ENCODE peak calls at places on chromosomes 6 and 20, in six cellular contexts. Q is cardiac muscle cell, S is psoas muscle, Z is gastrocnemius medialis, J is SK-N-SH, M is left ventricle myocardium inferior. E is an unnamed sample.
A peak's percentile ranks its signal among the peaks of the same experiment; 100 is the strongest.

GRCh38 chr6:15948930-15949900 is 179.7 kb upstream of the MYLIP start:
- DNase-seq in Q (peak; percentile 60), S (no peak), Z (no peak), J (peak; percentile 15), M (no peak), E (no peak)

GRCh38 chr6:168355716-168356522 is 36.3 kb upstream of the DACT2 start:
- DNase-seq in Q (peak; percentile 67), S (peak; percentile 61), Z (no peak), J (peak; percentile 92), M (peak; percentile 56), E (no peak)

GRCh38 chr20:33465536-33466302 is 22.2 kb upstream of the SNTA1 start:
- DNase-seq in Q (no peak), S (no peak), Z (no peak), J (no peak), M (no peak), E (no peak)

GRCh38 chr20:53943522-53944291 is 126.7 kb downstream of the BCAS1 start:
- DNase-seq in Q (peak; percentile 57), S (no peak), Z (no peak), J (peak; percentile 68), M (no peak), E (no peak)

GRCh38 chr6:28553986-28554881 is 28.6 kb downstream of the GPX5 start:
- DNase-seq in Q (no peak), S (no peak), Z (no peak), J (no peak), M (no peak), E (no peak)

GRCh38 chr6:156146891-156147290 is 630.3 kb upstream of the ARID1B start:
- DNase-seq in Q (no peak), S (no peak), Z (no peak), J (no peak), M (no peak), E (no peak)

GRCh38 chr6:68892432-68892831 is 257.4 kb downstream of the ADGRB3 start:
- DNase-seq in Q (no peak), S (no peak), Z (no peak), J (no peak), M (no peak), E (no peak)

GRCh38 chr20:40868568-40869223 is 159.9 kb upstream of the TOP1 start:
- DNase-seq in Q (no peak), S (peak; percentile 23), Z (peak; percentile 16), J (no peak), M (no peak), E (peak; percentile 7)

GRCh38 chr6:143540192-143540591 is 28.7 kb upstream of the FUCA2 start:
- DNase-seq in Q (no peak), S (no peak), Z (no peak), J (no peak), M (no peak), E (no peak)

GRCh38 chr6:143538374-143538773 is 26.9 kb upstream of the FUCA2 start:
- DNase-seq in Q (no peak), S (no peak), Z (no peak), J (no peak), M (no peak), E (no peak)

GRCh38 chr6:143539723-143540122 is 28.2 kb upstream of the FUCA2 start:
- DNase-seq in Q (no peak), S (no peak), Z (no peak), J (no peak), M (no peak), E (no peak)

GRCh38 chr6:143536866-143537691 is 25.6 kb upstream of the FUCA2 start:
- DNase-seq in Q (peak; percentile 69), S (peak; percentile 52), Z (peak; percentile 16), J (peak; percentile 83), M (peak; percentile 60), E (peak; percentile 33)

DNA sequence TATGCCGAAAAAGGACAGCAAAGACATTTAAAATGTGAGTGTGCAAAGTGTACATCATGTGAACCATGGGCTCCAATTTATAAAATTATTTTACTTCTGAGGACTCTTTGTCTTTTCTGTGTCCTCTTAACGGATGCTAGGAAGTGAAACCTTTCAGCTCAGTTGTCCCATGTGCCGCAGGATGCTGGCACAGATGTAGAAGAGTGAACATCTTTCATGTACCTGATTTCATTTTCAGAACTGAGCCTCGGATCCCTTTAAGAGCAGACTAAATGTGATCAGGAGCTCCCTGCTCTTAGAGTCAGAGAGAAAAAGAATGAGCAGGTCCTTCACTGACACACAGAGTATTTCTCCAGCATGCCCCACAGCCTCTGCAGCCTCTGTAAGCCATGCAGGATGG is 27.6 kb upstream of the FUCA2 start:
- DNase-seq in Q (no peak), S (no peak), Z (no peak), J (no peak), M (no peak), E (no peak)
- H3K4me3 ChIP-seq in Q (no peak overlapping the region), S (no peak overlapping the region), Z (no peak overlapping the region), J (no peak overlapping the region), M (no peak overlapping the region), E (no peak overlapping the region)

DNA sequence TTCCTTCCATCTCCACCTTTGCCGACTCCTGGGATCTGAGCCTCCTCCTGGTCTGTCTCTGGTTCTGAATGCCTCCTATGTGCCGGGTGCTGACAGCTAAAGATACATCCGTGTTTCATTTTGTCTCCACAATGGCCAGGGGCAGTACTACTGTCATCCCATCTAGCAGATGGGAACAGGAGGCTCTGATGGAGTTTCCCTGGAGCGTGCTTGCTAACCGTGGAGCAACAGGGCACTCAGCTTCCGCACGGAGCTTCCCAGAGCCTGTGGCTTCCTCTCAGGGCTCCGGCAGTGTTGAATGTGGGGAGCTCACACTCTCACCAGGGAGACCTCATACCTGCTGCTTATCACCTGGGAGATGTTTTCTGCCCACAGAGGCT is 11.9 kb upstream of the NPBWR2 start:
- DNase-seq in Q (no peak), S (no peak), Z (no peak), J (peak; percentile 30), M (no peak), E (no peak)
- TF ChIP-seq CTCF in Q (no peak), S (no peak), Z (no peak), J (no peak), M (no peak), E (no peak)

GRCh38 chr6:39195792-39196385 is 33.4 kb downstream of the KCNK5 start:
- DNase-seq in Q (no peak), S (no peak), Z (no peak), J (no peak), M (no peak), E (no peak)
- H3K27ac ChIP-seq in Q (no peak overlapping the region), S (no peak overlapping the region), Z (no peak overlapping the region), J (no peak overlapping the region), M (no peak overlapping the region), E (peak overlapping the region; percentile 44)

GRCh38 chr6:11325431-11325830 is 93.0 kb upstream of the NEDD9 start:
- DNase-seq in Q (no peak), S (no peak), Z (no peak), J (no peak), M (no peak), E (no peak)
- H3K4me3 ChIP-seq in Q (no peak overlapping the region), S (no peak overlapping the region), Z (no peak overlapping the region), J (no peak overlapping the region), M (no peak overlapping the region), E (no peak overlapping the region)

GRCh38 chr20:20461526-20461925 is 93.6 kb downstream of the INSM1 start:
- DNase-seq in Q (no peak), S (no peak), Z (no peak), J (no peak), M (no peak), E (no peak)

GRCh38 chr20:20462185-20462584 is 94.3 kb downstream of the INSM1 start:
- DNase-seq in Q (no peak), S (no peak), Z (no peak), J (no peak), M (no peak), E (no peak)

GRCh38 chr20:20466341-20466879 is 98.5 kb downstream of the INSM1 start:
- DNase-seq in Q (no peak), S (peak; percentile 21), Z (no peak), J (no peak), M (no peak), E (no peak)

GRCh38 chr20:20463933-20464374 is 96.0 kb downstream of the INSM1 start:
- DNase-seq in Q (no peak), S (no peak), Z (no peak), J (no peak), M (no peak), E (no peak)

DNA sequence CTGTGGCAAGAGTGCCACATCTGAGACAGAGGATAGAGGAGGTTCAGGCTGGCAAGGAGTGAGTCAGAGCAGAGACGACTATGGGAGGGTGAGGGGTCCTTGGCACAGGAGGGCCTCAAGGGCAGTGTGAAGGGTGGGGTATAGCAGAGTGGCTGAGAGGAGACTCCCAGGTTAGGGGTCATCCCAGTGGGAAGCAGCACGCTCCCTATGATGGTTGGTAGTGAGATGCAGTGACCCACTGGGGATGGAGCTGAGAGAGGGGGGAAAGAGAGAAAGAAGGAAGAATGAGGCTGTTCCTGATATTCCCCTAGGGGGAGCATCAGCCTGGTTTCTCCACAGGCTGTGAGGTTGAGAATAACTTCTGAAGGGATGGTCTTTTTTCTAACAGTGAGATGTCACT is 97.4 kb downstream of the INSM1 start:
- DNase-seq in Q (no peak), S (no peak), Z (no peak), J (no peak), M (no peak), E (no peak)
- TF ChIP-seq CTCF in Q (peak; percentile 44), S (no peak), Z (no peak), J (peak; percentile 23), M (no peak), E (no peak)

GRCh38 chr20:49801882-49802281 is 10.7 kb upstream of the SLC9A8 start:
- DNase-seq in Q (no peak), S (no peak), Z (no peak), J (no peak), M (no peak), E (no peak)
- H3K27ac ChIP-seq in Q (no peak overlapping the region), S (no peak overlapping the region), Z (no peak overlapping the region), J (no peak overlapping the region), M (no peak overlapping the region), E (no peak overlapping the region)

DNA sequence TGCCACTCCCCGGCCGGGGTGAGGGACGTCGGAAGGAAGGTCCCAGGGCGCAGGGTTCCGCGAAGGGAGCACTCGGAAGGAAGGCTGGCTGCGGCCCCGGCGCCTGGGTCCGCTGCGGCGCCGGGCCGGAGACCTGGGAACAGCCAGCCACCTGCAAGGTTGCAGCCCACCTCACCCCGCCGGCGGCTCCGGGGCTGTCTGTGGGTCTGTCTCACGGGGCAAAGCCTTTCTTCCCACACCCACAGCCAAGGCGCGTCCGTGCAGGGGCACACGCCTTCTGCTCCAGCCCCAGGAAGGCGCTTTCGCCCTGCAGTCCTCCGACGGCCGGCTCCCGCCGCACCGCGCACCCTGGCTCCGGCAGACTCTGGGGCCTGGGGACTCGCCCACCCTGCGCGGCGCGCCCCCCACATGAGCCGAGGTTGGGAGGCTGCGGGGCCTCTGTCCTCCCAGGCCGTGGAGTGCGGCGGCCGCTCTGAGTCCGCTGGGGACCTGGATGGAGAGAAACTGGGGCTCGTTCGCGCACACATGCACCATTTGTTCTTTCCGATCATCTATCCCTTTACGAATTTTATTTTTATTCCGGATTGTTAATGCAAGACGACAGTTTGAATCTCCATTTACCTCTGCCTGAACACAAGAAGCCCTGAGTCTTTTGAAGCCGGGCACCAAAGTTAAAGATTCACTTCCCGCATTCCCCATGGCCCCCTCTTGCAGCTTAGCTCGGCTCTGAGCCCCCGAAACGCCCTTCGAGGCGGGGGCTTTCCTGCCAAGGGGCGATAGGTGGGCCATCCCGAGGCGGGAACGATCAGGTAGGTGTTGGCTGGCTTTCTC is 4.5 kb upstream of the FOXC1 start:
- DNase-seq in Q (no peak), S (no peak), Z (no peak), J (no peak), M (no peak), E (no peak)
- H3K4me3 ChIP-seq in Q (peak overlapping the region; percentile 42), S (peak overlapping the region; percentile 68), Z (peak overlapping the region; percentile 62), J (no peak overlapping the region), M (peak overlapping the region; percentile 65), E (peak overlapping the region; percentile 34)

GRCh38 chr6:95648636-95649035 is 71.3 kb downstream of the MANEA start:
- DNase-seq in Q (no peak), S (no peak), Z (no peak), J (no peak), M (no peak), E (no peak)
- TF ChIP-seq CTCF in Q (no peak), S (no peak), Z (no peak), J (no peak), M (no peak), E (no peak)

E was measured in tibial nerve.